ENCODE peak calls at places on chromosome 9, in nine cellular contexts. C, A, I, N, D, T, V, H and Y are unnamed samples.

GRCh38 chr9:132486706-132487350 is 76.8 kb downstream of the CFAP77 start:
- DNase-seq in A (no peak), C (no peak), N (no peak), I (peak; percentile 21), T (no peak), V (no peak), D (peak; percentile 58), H (no peak), Y (peak; percentile 66)

GRCh38 chr9:6677803-6678202 is 32.3 kb upstream of the GLDC start:
- DNase-seq in H (no peak), T (no peak), C (no peak), D (no peak), N (no peak), I (no peak), A (no peak), V (no peak), Y (no peak)

GRCh38 chr9:69120380-69121154 is 53.5 kb upstream of the TJP2 start:
- DNase-seq in V (peak; percentile 38), T (peak; percentile 27), H (no peak), N (no peak), D (peak; percentile 85), I (no peak), A (peak; percentile 56), C (no peak), Y (peak; percentile 16)

GRCh38 chr9:33092634-33093033 is 16.2 kb upstream of the SMU1 start:
- DNase-seq in C (no peak), T (no peak), H (no peak), D (no peak), N (no peak), V (no peak), A (no peak), I (no peak), Y (no peak)

GRCh38 chr9:126721531-126722098 is 83.2 kb upstream of the ZBTB43 start:
- DNase-seq in I (peak; percentile 50), N (no peak), T (no peak), V (no peak), C (no peak), D (no peak), A (no peak), H (no peak), Y (no peak)

GRCh38 chr9:126781717-126782388 is 23.0 kb upstream of the ZBTB43 start:
- DNase-seq in A (peak; percentile 89), C (no peak), I (peak; percentile 81), T (peak; percentile 89), H (peak; percentile 91), V (peak; percentile 79), D (peak; percentile 94), N (no peak), Y (peak; percentile 96)

GRCh38 chr9:84894859-84895258 is 225.3 kb downstream of the NTRK2 start:
- DNase-seq in V (no peak), T (no peak), I (no peak), C (no peak), H (no peak), A (no peak), D (no peak), N (no peak), Y (no peak)

GRCh38 chr9:116157436-116158138 is 4.0 kb downstream of the PAPPA start:
- DNase-seq in H (peak; percentile 69), I (no peak), C (no peak), T (peak; percentile 62), V (no peak), A (peak; percentile 63), D (peak; percentile 81), N (no peak), Y (no peak)

DNA sequence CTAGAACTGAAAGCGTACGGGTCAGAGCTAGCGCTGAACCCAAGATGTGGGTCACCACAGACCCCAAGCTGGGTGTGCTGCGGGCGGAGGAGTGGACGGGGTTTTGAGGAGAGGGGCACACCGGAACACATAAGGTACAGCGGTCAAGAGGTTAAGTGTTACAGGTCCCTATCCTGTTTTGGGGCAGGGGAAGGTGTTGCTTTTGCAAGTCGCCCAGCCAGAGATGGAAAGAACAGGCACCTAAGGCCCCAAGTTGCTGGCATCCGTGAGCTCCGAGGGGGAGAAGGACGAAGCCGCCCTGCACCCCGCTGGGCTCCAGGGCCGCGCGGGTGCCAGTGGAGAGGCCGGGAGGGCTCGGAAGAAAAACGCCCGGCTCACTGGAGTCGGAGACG is 859 bp downstream of the GNA14 start:
- DNase-seq in D (peak; percentile 32), I (no peak), H (no peak), V (no peak), C (no peak), A (no peak), T (no peak), N (no peak), Y (no peak)
- H3K4me3 ChIP-seq in D (peak overlapping the region; percentile 73), I (peak overlapping the region; percentile 18), H (peak overlapping the region; percentile 84), V (peak overlapping the region; percentile 71), C (no peak overlapping the region), A (no peak overlapping the region), T (no peak overlapping the region), N (peak overlapping the region; percentile 68), Y (no peak overlapping the region)

GRCh38 chr9:26341545-26341944 is 551.1 kb downstream of the CAAP1 start:
- DNase-seq in H (no peak), D (no peak), T (no peak), A (no peak), C (no peak), I (no peak), V (no peak), N (no peak), Y (no peak)
- H3K27me3 ChIP-seq in H (no peaks in the 10 kb centered on the region), D (no peaks in the 10 kb centered on the region), T (no peaks in the 10 kb centered on the region), A (no peaks in the 10 kb centered on the region), C (no peaks in the 10 kb centered on the region), I (no peaks in the 10 kb centered on the region), V (no peaks in the 10 kb centered on the region), N (no peaks in the 10 kb centered on the region), Y (no peaks in the 10 kb centered on the region)

GRCh38 chr9:95029251-95029650 is 288.3 kb downstream of the FANCC start:
- DNase-seq in A (no peak), D (no peak), I (no peak), V (no peak), T (no peak), H (no peak), N (no peak), C (no peak), Y (no peak)

GRCh38 chr9:95029720-95030119 is 287.8 kb downstream of the FANCC start:
- DNase-seq in I (no peak), V (no peak), D (no peak), T (no peak), H (peak; percentile 65), C (no peak), A (no peak), N (no peak), Y (no peak)

GRCh38 chr9:95030344-95030743 is 287.2 kb downstream of the FANCC start:
- DNase-seq in N (no peak), C (no peak), T (no peak), V (no peak), I (no peak), A (no peak), D (no peak), H (no peak), Y (no peak)

GRCh38 chr9:95027914-95028854 is 289.3 kb downstream of the FANCC start:
- DNase-seq in C (no peak), N (no peak), A (no peak), T (no peak), I (no peak), D (no peak), H (no peak), V (no peak), Y (no peak)

DNA sequence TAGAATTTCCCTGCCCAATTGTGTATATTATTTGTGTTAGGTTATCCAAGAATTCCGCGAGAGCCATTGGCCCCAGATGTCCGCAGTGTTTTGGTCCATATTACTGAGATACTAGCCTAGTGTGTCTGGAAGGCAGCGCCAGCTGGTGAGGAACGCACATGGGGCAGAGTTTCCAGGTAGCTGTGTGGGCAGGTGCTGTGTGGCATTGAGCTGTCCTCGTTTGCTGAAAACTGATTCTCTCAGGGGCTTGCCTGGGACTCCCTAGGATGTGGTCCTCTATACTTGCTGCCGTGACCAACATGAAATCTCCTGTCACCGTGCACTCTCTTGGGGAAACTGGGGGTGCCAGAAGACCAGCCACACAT is 288.7 kb downstream of the FANCC start:
- DNase-seq in T (no peak), D (no peak), N (no peak), H (no peak), V (no peak), I (no peak), C (no peak), A (no peak), Y (no peak)
- H3K4me1 ChIP-seq in T (peaks cover 13% of the 10 kb centered on the region), D (peaks cover 83% of the 10 kb centered on the region), N (peaks cover 97% of the 10 kb centered on the region), H (peaks cover 34% of the 10 kb centered on the region), V (peaks cover 98% of the 10 kb centered on the region), I (peaks cover 9% of the 10 kb centered on the region), C (no peaks in the 10 kb centered on the region), A (no peaks in the 10 kb centered on the region), Y (peaks cover 15% of the 10 kb centered on the region)

GRCh38 chr9:21656776-21657637 is 145.4 kb upstream of the MTAP start:
- DNase-seq in C (no peak), T (no peak), A (no peak), V (no peak), I (no peak), D (peak; percentile 77), N (no peak), H (peak; percentile 41), Y (no peak)

GRCh38 chr9:21653091-21653490 is 149.3 kb upstream of the MTAP start:
- DNase-seq in A (no peak), H (no peak), C (no peak), T (no peak), N (no peak), I (no peak), V (no peak), D (no peak), Y (no peak)

GRCh38 chr9:21657966-21658667 is 144.3 kb upstream of the MTAP start:
- DNase-seq in H (no peak), D (no peak), V (no peak), A (no peak), N (no peak), T (no peak), C (no peak), I (no peak), Y (no peak)

DNA sequence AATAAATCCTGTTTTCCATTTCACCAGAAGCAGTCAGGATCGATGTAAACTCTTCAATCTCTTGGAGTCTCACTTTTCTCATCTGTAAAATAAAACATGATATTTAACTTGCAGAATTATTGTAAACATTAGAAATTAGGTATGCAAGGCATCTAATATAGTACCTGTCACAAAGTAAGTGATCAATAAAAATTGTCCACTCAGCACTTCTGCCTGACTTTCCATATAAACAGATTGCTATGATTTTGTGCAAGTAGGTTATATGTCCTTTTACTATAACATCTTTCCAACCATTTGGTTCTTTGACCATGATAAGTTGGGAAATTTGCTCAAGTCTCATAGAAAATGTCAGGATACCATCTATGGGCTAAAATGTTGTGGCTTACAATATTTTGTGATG is 148.8 kb upstream of the MTAP start:
- DNase-seq in C (no peak), T (no peak), H (no peak), N (no peak), D (no peak), I (no peak), A (no peak), V (no peak), Y (no peak)
- H3K4me3 ChIP-seq in C (no peak overlapping the region), T (no peak overlapping the region), H (no peak overlapping the region), N (no peak overlapping the region), D (no peak overlapping the region), I (no peak overlapping the region), A (no peak overlapping the region), V (no peak overlapping the region), Y (no peak overlapping the region)

GRCh38 chr9:978117-978830 is 1.8 kb downstream of the DMRT3 start:
- DNase-seq in T (no peak), H (no peak), I (no peak), N (no peak), A (no peak), D (no peak), V (no peak), C (no peak), Y (no peak)
- H3K27me3 ChIP-seq in T (peaks cover 84% of the 10 kb centered on the region), H (peaks cover 56% of the 10 kb centered on the region), I (no peaks in the 10 kb centered on the region), N (peaks cover 36% of the 10 kb centered on the region), A (peaks cover 90% of the 10 kb centered on the region), D (peaks cover 50% of the 10 kb centered on the region), V (peaks cover 93% of the 10 kb centered on the region), C (peaks cover 49% of the 10 kb centered on the region), Y (peaks cover 10% of the 10 kb centered on the region)